ENCODE peak calls at places on chromosomes 16 and 17, in five cellular contexts. One of them, this sample, is unnamed.

GRCh38 chr17:48587276-48588073 is 2.6 kb downstream of the HOXB3 start:
- DNase-seq in trophoblast cell: no peak
- DNase-seq in mesenchymal stem cell: peak
- DNase-seq in H1: no peak
- DNase-seq in H9: no peak
- DNase-seq in this sample: no peak

GRCh38 chr16:54052271-54052670 is 234.3 kb downstream of the IRX3 start:
- DNase-seq in H9: no peak
- DNase-seq in H1: no peak
- DNase-seq in mesenchymal stem cell: no peak
- DNase-seq in trophoblast cell: no peak
- DNase-seq in this sample: no peak

GRCh38 chr17:21376835-21377690 is 906 bp downstream of the KCNJ12 start:
- DNase-seq in H9: peak
- DNase-seq in trophoblast cell: peak
- DNase-seq in H1: no peak
- DNase-seq in mesenchymal stem cell: peak
- DNase-seq in this sample: no peak

GRCh38 chr17:79800325-79801155 is 3.7 kb upstream of the CBX8 start:
- DNase-seq in H9: peak
- DNase-seq in mesenchymal stem cell: peak
- DNase-seq in trophoblast cell: peak
- DNase-seq in H1: no peak
- DNase-seq in this sample: no peak

GRCh38 chr17:69757794-69758430 is 317.1 kb upstream of the KCNJ16 start:
- DNase-seq in H9: no peak
- DNase-seq in H1: no peak
- DNase-seq in mesenchymal stem cell: peak
- DNase-seq in trophoblast cell: peak
- DNase-seq in this sample: no peak

GRCh38 chr16:31253642-31254045 is 6.1 kb upstream of the ITGAM start:
- DNase-seq in trophoblast cell: peak
- DNase-seq in H9: no peak
- DNase-seq in mesenchymal stem cell: no peak
- DNase-seq in H1: no peak
- DNase-seq in this sample: no peak

GRCh38 chr17:83196088-83196765 is 116.8 kb downstream of the METRNL start:
- DNase-seq in H1: no peak
- DNase-seq in H9: no peak
- DNase-seq in trophoblast cell: no peak
- DNase-seq in mesenchymal stem cell: no peak
- DNase-seq in this sample: no peak

GRCh38 chr17:56047321-56047720 is 106.0 kb upstream of the ANKFN1 start:
- DNase-seq in H1: no peak
- DNase-seq in mesenchymal stem cell: no peak
- DNase-seq in H9: no peak
- DNase-seq in trophoblast cell: no peak
- DNase-seq in this sample: no peak

GRCh38 chr17:72952641-72953313 is 139.7 kb downstream of the SLC39A11 start:
- DNase-seq in H9: peak
- DNase-seq in H1: no peak
- DNase-seq in trophoblast cell: peak
- DNase-seq in mesenchymal stem cell: peak
- DNase-seq in this sample: no peak

GRCh38 chr16:23248261-23249194 is 53.6 kb upstream of the SCNN1B start:
- DNase-seq in H1: no peak
- DNase-seq in trophoblast cell: no peak
- DNase-seq in H9: no peak
- DNase-seq in mesenchymal stem cell: no peak
- DNase-seq in this sample: no peak

GRCh38 chr17:8412089-8412488 is 14.5 kb upstream of the RNF222 start:
- DNase-seq in H9: no peak
- DNase-seq in mesenchymal stem cell: peak
- DNase-seq in H1: no peak
- DNase-seq in trophoblast cell: peak
- DNase-seq in this sample: no peak

GRCh38 chr16:23296994-23297393 is 5.1 kb upstream of the SCNN1B start:
- DNase-seq in H1: no peak
- DNase-seq in trophoblast cell: peak
- DNase-seq in mesenchymal stem cell: no peak
- DNase-seq in H9: peak
- DNase-seq in this sample: no peak

GRCh38 chr17:35432176-35433074 is at the start of gene SLFN12:
- DNase-seq in mesenchymal stem cell: peak
- DNase-seq in H9: peak
- DNase-seq in trophoblast cell: peak
- DNase-seq in H1: peak
- DNase-seq in this sample: peak

GRCh38 chr16:25141648-25142047 is 30.1 kb downstream of the LCMT1 start:
- DNase-seq in H9: no peak
- DNase-seq in H1: no peak
- DNase-seq in trophoblast cell: no peak
- DNase-seq in mesenchymal stem cell: no peak
- DNase-seq in this sample: no peak

GRCh38 chr17:63542942-63543821 is 7.1 kb upstream of the DCAF7 start:
- DNase-seq in trophoblast cell: no peak
- DNase-seq in H1: no peak
- DNase-seq in H9: no peak
- DNase-seq in mesenchymal stem cell: no peak
- DNase-seq in this sample: no peak

GRCh38 chr16:4415538-4416199 is 727 bp downstream of the CORO7 start:
- DNase-seq in H9: peak
- DNase-seq in trophoblast cell: peak
- DNase-seq in H1: no peak
- DNase-seq in mesenchymal stem cell: no peak
- DNase-seq in this sample: no peak

GRCh38 chr16:81627024-81627423 is 152.1 kb upstream of the PLCG2 start:
- DNase-seq in H1: no peak
- DNase-seq in mesenchymal stem cell: peak
- DNase-seq in H9: no peak
- DNase-seq in trophoblast cell: no peak
- DNase-seq in this sample: no peak

GRCh38 chr17:30954046-30954805 is 16.6 kb upstream of the RNF135 start:
- DNase-seq in H1: no peak
- DNase-seq in H9: no peak
- DNase-seq in trophoblast cell: no peak
- DNase-seq in mesenchymal stem cell: no peak
- DNase-seq in this sample: no peak

GRCh38 chr16:66093217-66093616 is 273.3 kb upstream of the CDH5 start:
- DNase-seq in H1: no peak
- DNase-seq in H9: no peak
- DNase-seq in mesenchymal stem cell: peak
- DNase-seq in trophoblast cell: no peak
- DNase-seq in this sample: no peak

GRCh38 chr17:80751460-80752368 is 207.1 kb downstream of the RPTOR start:
- DNase-seq in H9: no peak
- DNase-seq in trophoblast cell: peak
- DNase-seq in mesenchymal stem cell: peak
- DNase-seq in H1: no peak
- DNase-seq in this sample: peak

GRCh38 chr16:8623634-8624033 is 2.1 kb downstream of the METTL22 start:
- DNase-seq in trophoblast cell: no peak
- DNase-seq in mesenchymal stem cell: peak
- DNase-seq in H9: no peak
- DNase-seq in H1: no peak
- DNase-seq in this sample: no peak

GRCh38 chr17:73338050-73338491 is 26.3 kb upstream of the CDC42EP4 start:
- DNase-seq in H9: no peak
- DNase-seq in trophoblast cell: no peak
- DNase-seq in H1: no peak
- DNase-seq in mesenchymal stem cell: peak
- DNase-seq in this sample: no peak

GRCh38 chr17:17385502-17385901 is 82.3 kb downstream of the NT5M start:
- DNase-seq in H1: no peak
- DNase-seq in H9: no peak
- DNase-seq in trophoblast cell: no peak
- DNase-seq in mesenchymal stem cell: no peak
- DNase-seq in this sample: peak

GRCh38 chr17:7191571-7192270 is 12.6 kb upstream of the ASGR1 start:
- DNase-seq in H9: peak
- DNase-seq in mesenchymal stem cell: peak
- DNase-seq in H1: peak
- DNase-seq in trophoblast cell: peak
- DNase-seq in this sample: peak

GRCh38 chr17:28366605-28367004 is 1.6 kb upstream of the SEBOX start:
- DNase-seq in trophoblast cell: no peak
- DNase-seq in H1: no peak
- DNase-seq in H9: peak
- DNase-seq in mesenchymal stem cell: no peak
- DNase-seq in this sample: no peak

DNA sequence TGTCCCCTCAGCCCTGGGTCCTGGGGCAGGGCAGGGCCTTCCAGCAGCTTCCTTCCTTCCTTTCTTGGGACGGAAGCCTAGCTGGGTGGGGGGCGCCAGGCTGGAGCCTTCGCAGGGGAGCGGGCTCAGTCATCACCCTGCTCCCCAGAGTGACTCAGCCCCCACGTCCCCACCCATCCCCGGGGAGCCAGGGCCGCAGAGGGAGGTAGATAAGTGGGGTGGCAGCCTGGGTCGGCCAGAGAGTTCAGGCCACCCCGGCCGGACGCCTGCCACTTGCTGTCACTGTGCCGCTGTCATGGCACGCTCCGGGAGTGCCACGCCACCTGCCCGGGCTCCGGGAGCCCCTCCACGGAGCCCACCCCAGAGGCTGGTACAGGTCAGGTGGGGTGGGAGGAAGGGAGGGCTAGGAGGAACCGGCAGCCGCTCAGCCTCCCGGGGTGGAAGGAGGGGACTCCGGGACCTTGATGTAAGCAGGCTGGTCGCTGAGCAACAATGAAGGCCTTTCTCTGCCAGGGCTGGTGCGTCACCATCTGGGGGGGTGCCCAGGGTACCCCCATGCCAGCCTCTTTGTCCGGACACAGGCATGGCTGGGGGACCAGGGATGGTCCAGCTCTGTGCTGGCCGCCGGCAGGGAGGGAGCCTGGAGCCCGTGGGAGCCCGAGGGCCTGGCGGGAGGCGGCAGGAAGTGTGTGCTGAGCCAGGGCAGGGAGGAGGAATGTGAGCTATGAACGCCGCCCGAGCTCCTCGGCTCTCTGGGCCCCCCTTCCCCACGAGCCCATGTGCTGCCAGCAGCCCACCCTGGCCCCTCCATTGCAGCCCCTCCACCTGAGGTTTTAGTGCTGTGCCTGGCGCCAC is 6.6 kb downstream of the NHERF2 start:
- DNase-seq in H9: no peak
- DNase-seq in trophoblast cell: no peak
- DNase-seq in H1: no peak
- DNase-seq in mesenchymal stem cell: peak
- DNase-seq in this sample: no peak
- H4K8ac ChIP-seq in H9: no peak
- H4K8ac ChIP-seq in trophoblast cell: peak
- H4K8ac ChIP-seq in H1: peak
- H4K8ac ChIP-seq in mesenchymal stem cell: peak
- H4K8ac ChIP-seq in this sample: no peak

GRCh38 chr16:1964506-1965471 is at the start of gene RPS2:
- DNase-seq in H1: peak
- DNase-seq in mesenchymal stem cell: peak
- DNase-seq in trophoblast cell: peak
- DNase-seq in H9: peak
- DNase-seq in this sample: peak
- H2BK12ac ChIP-seq in H1: no peak
- H2BK12ac ChIP-seq in mesenchymal stem cell: no peak
- H2BK12ac ChIP-seq in trophoblast cell: no peak
- H2BK12ac ChIP-seq in H9: no peak
- H2BK12ac ChIP-seq in this sample: no peak

GRCh38 chr17:41873559-41874292 is 8.5 kb upstream of the KLHL11 start:
- DNase-seq in H9: no peak
- DNase-seq in mesenchymal stem cell: no peak
- DNase-seq in trophoblast cell: no peak
- DNase-seq in H1: no peak
- DNase-seq in this sample: no peak
- H3K9ac ChIP-seq in H9: no peak
- H3K9ac ChIP-seq in mesenchymal stem cell: no peak
- H3K9ac ChIP-seq in trophoblast cell: no peak
- H3K9ac ChIP-seq in H1: no peak
- H3K9ac ChIP-seq in this sample: no peak

GRCh38 chr16:88453217-88453531 is at the start of gene ZFPM1:
- DNase-seq in H9: no peak
- DNase-seq in mesenchymal stem cell: no peak
- DNase-seq in trophoblast cell: no peak
- DNase-seq in H1: no peak
- DNase-seq in this sample: no peak
- H4K8ac ChIP-seq in H9: no peak
- H4K8ac ChIP-seq in mesenchymal stem cell: peak
- H4K8ac ChIP-seq in trophoblast cell: peak
- H4K8ac ChIP-seq in H1: peak
- H4K8ac ChIP-seq in this sample: no peak

GRCh38 chr17:58313815-58314705 is 14.5 kb downstream of the TSPOAP1 start:
- DNase-seq in trophoblast cell: peak
- DNase-seq in H9: no peak
- DNase-seq in mesenchymal stem cell: no peak
- DNase-seq in H1: no peak
- DNase-seq in this sample: no peak
- H2BK12ac ChIP-seq in trophoblast cell: no peak
- H2BK12ac ChIP-seq in H9: no peak
- H2BK12ac ChIP-seq in mesenchymal stem cell: no peak
- H2BK12ac ChIP-seq in H1: no peak
- H2BK12ac ChIP-seq in this sample: no peak

GRCh38 chr17:50549256-50549941 is 2.4 kb downstream of the SPATA20 start:
- DNase-seq in mesenchymal stem cell: no peak
- DNase-seq in H1: no peak
- DNase-seq in H9: no peak
- DNase-seq in trophoblast cell: no peak
- DNase-seq in this sample: no peak
- H3K9ac ChIP-seq in mesenchymal stem cell: no peak
- H3K9ac ChIP-seq in H1: no peak
- H3K9ac ChIP-seq in H9: no peak
- H3K9ac ChIP-seq in trophoblast cell: no peak
- H3K9ac ChIP-seq in this sample: no peak

GRCh38 chr17:4554441-4554996 is 665 bp downstream of the MYBBP1A start:
- DNase-seq in trophoblast cell: no peak
- DNase-seq in H9: no peak
- DNase-seq in mesenchymal stem cell: no peak
- DNase-seq in H1: no peak
- DNase-seq in this sample: no peak
- H4K8ac ChIP-seq in trophoblast cell: peak
- H4K8ac ChIP-seq in H9: no peak
- H4K8ac ChIP-seq in mesenchymal stem cell: peak
- H4K8ac ChIP-seq in H1: peak
- H4K8ac ChIP-seq in this sample: no peak

GRCh38 chr17:68424861-68425260 is 32.4 kb downstream of the WIPI1 start:
- DNase-seq in mesenchymal stem cell: no peak
- DNase-seq in H9: peak
- DNase-seq in trophoblast cell: peak
- DNase-seq in H1: no peak
- DNase-seq in this sample: no peak
- H2BK12ac ChIP-seq in mesenchymal stem cell: no peak
- H2BK12ac ChIP-seq in H9: no peak
- H2BK12ac ChIP-seq in trophoblast cell: no peak
- H2BK12ac ChIP-seq in H1: no peak
- H2BK12ac ChIP-seq in this sample: no peak

This sample was measured in neuronal stem cell.